ENCODE peak calls at places on chromosomes 2 and 18, in seven cellular contexts. One of them, this sample, is unnamed. For H3K4me1, the result is how much of the 10 kb centered on the place peaks cover.

GRCh38 chr18:3380384-3380961 is 69.5 kb upstream of the TGIF1 start:
- DNase-seq in esophagus squamous epithelium: no peak
- DNase-seq in left ventricle myocardium inferior: no peak
- DNase-seq in fibroblast of lung: peak
- DNase-seq in thoracic aorta: no peak
- DNase-seq in K562: no peak
- DNase-seq in transverse colon: no peak
- DNase-seq in this sample: no peak

GRCh38 chr2:88059979-88060906 is 4.7 kb upstream of the KRCC1 start:
- DNase-seq in esophagus squamous epithelium: no peak
- DNase-seq in left ventricle myocardium inferior: no peak
- DNase-seq in fibroblast of lung: peak
- DNase-seq in thoracic aorta: no peak
- DNase-seq in K562: peak
- DNase-seq in transverse colon: no peak
- DNase-seq in this sample: peak

GRCh38 chr2:100606740-100607343 is 44.0 kb downstream of the PDCL3 start:
- DNase-seq in esophagus squamous epithelium: no peak
- DNase-seq in left ventricle myocardium inferior: no peak
- DNase-seq in fibroblast of lung: peak
- DNase-seq in thoracic aorta: no peak
- DNase-seq in K562: peak
- DNase-seq in transverse colon: peak
- DNase-seq in this sample: no peak

GRCh38 chr2:222707689-222708273 is 36.3 kb downstream of the MOGAT1 start:
- DNase-seq in esophagus squamous epithelium: no peak
- DNase-seq in left ventricle myocardium inferior: no peak
- DNase-seq in fibroblast of lung: peak
- DNase-seq in thoracic aorta: no peak
- DNase-seq in K562: no peak
- DNase-seq in transverse colon: no peak
- DNase-seq in this sample: no peak

GRCh38 chr2:8514748-8515389 is 167.0 kb upstream of the ID2 start:
- DNase-seq in esophagus squamous epithelium: no peak
- DNase-seq in left ventricle myocardium inferior: no peak
- DNase-seq in fibroblast of lung: no peak
- DNase-seq in thoracic aorta: no peak
- DNase-seq in K562: no peak
- DNase-seq in transverse colon: no peak
- DNase-seq in this sample: no peak

GRCh38 chr2:205822578-205822977 is 140.3 kb downstream of the NRP2 start:
- DNase-seq in esophagus squamous epithelium: no peak
- DNase-seq in left ventricle myocardium inferior: no peak
- DNase-seq in fibroblast of lung: peak
- DNase-seq in thoracic aorta: no peak
- DNase-seq in K562: no peak
- DNase-seq in transverse colon: no peak
- DNase-seq in this sample: no peak

GRCh38 chr18:27062802-27063201 is 122.3 kb downstream of the CHST9 start:
- DNase-seq in esophagus squamous epithelium: no peak
- DNase-seq in left ventricle myocardium inferior: no peak
- DNase-seq in fibroblast of lung: no peak
- DNase-seq in thoracic aorta: no peak
- DNase-seq in K562: no peak
- DNase-seq in transverse colon: no peak
- DNase-seq in this sample: no peak

GRCh38 chr2:43057026-43057741 is 169.2 kb downstream of the ZFP36L2 start:
- DNase-seq in esophagus squamous epithelium: no peak
- DNase-seq in left ventricle myocardium inferior: peak
- DNase-seq in fibroblast of lung: no peak
- DNase-seq in thoracic aorta: no peak
- DNase-seq in K562: no peak
- DNase-seq in transverse colon: no peak
- DNase-seq in this sample: no peak

GRCh38 chr18:62281684-62282083 is 43.4 kb upstream of the TNFRSF11A start:
- DNase-seq in esophagus squamous epithelium: no peak
- DNase-seq in left ventricle myocardium inferior: no peak
- DNase-seq in fibroblast of lung: peak
- DNase-seq in thoracic aorta: no peak
- DNase-seq in K562: no peak
- DNase-seq in transverse colon: no peak
- DNase-seq in this sample: no peak

GRCh38 chr2:143988082-143988481 is 531.8 kb downstream of the ZEB2 start:
- DNase-seq in esophagus squamous epithelium: no peak
- DNase-seq in left ventricle myocardium inferior: no peak
- DNase-seq in fibroblast of lung: no peak
- DNase-seq in thoracic aorta: no peak
- DNase-seq in K562: no peak
- DNase-seq in transverse colon: no peak
- DNase-seq in this sample: no peak

GRCh38 chr2:42176992-42177738 is 8.0 kb downstream of the EML4 start:
- DNase-seq in esophagus squamous epithelium: no peak
- DNase-seq in left ventricle myocardium inferior: no peak
- DNase-seq in fibroblast of lung: no peak
- DNase-seq in thoracic aorta: no peak
- DNase-seq in K562: no peak
- DNase-seq in transverse colon: no peak
- DNase-seq in this sample: no peak

GRCh38 chr2:204108874-204109295 is 172.3 kb downstream of the ICOS start:
- DNase-seq in esophagus squamous epithelium: no peak
- DNase-seq in left ventricle myocardium inferior: no peak
- DNase-seq in fibroblast of lung: no peak
- DNase-seq in thoracic aorta: no peak
- DNase-seq in K562: no peak
- DNase-seq in transverse colon: no peak
- DNase-seq in this sample: no peak

GRCh38 chr2:236969767-236970655 is 115.7 kb upstream of the COPS8 start:
- DNase-seq in esophagus squamous epithelium: no peak
- DNase-seq in left ventricle myocardium inferior: no peak
- DNase-seq in fibroblast of lung: no peak
- DNase-seq in thoracic aorta: no peak
- DNase-seq in K562: no peak
- DNase-seq in transverse colon: peak
- DNase-seq in this sample: no peak

GRCh38 chr2:57908736-57909161 is 137.9 kb upstream of the VRK2 start:
- DNase-seq in esophagus squamous epithelium: no peak
- DNase-seq in left ventricle myocardium inferior: no peak
- DNase-seq in fibroblast of lung: no peak
- DNase-seq in thoracic aorta: no peak
- DNase-seq in K562: no peak
- DNase-seq in transverse colon: no peak
- DNase-seq in this sample: no peak

GRCh38 chr2:217045725-217046475 is 186.0 kb upstream of the TNP1 start:
- DNase-seq in esophagus squamous epithelium: no peak
- DNase-seq in left ventricle myocardium inferior: no peak
- DNase-seq in fibroblast of lung: peak
- DNase-seq in thoracic aorta: no peak
- DNase-seq in K562: no peak
- DNase-seq in transverse colon: no peak
- DNase-seq in this sample: no peak

GRCh38 chr2:212940816-212941215 is 210.6 kb downstream of the IKZF2 start:
- DNase-seq in esophagus squamous epithelium: no peak
- DNase-seq in left ventricle myocardium inferior: peak
- DNase-seq in fibroblast of lung: peak
- DNase-seq in thoracic aorta: no peak
- DNase-seq in K562: no peak
- DNase-seq in transverse colon: peak
- DNase-seq in this sample: no peak

GRCh38 chr2:16750175-16750924 is 84.7 kb upstream of the CYRIA start:
- DNase-seq in esophagus squamous epithelium: no peak
- DNase-seq in left ventricle myocardium inferior: no peak
- DNase-seq in fibroblast of lung: no peak
- DNase-seq in thoracic aorta: no peak
- DNase-seq in K562: peak
- DNase-seq in transverse colon: no peak
- DNase-seq in this sample: no peak

GRCh38 chr2:39488450-39488849 is 51.4 kb upstream of the MAP4K3 start:
- DNase-seq in esophagus squamous epithelium: no peak
- DNase-seq in left ventricle myocardium inferior: no peak
- DNase-seq in fibroblast of lung: peak
- DNase-seq in thoracic aorta: no peak
- DNase-seq in K562: no peak
- DNase-seq in transverse colon: no peak
- DNase-seq in this sample: no peak

GRCh38 chr2:215396595-215397313 is 39.1 kb downstream of the FN1 start:
- DNase-seq in esophagus squamous epithelium: no peak
- DNase-seq in left ventricle myocardium inferior: no peak
- DNase-seq in fibroblast of lung: peak
- DNase-seq in thoracic aorta: no peak
- DNase-seq in K562: no peak
- DNase-seq in transverse colon: no peak
- DNase-seq in this sample: no peak

GRCh38 chr2:234555616-234556249 is 58.9 kb upstream of the ARL4C start:
- DNase-seq in esophagus squamous epithelium: no peak
- DNase-seq in left ventricle myocardium inferior: no peak
- DNase-seq in fibroblast of lung: peak
- DNase-seq in thoracic aorta: no peak
- DNase-seq in K562: no peak
- DNase-seq in transverse colon: no peak
- DNase-seq in this sample: no peak

GRCh38 chr2:232142049-232142448 is 180.5 kb downstream of the DIS3L2 start:
- DNase-seq in esophagus squamous epithelium: no peak
- DNase-seq in left ventricle myocardium inferior: no peak
- DNase-seq in fibroblast of lung: peak
- DNase-seq in thoracic aorta: no peak
- DNase-seq in K562: peak
- DNase-seq in transverse colon: no peak
- DNase-seq in this sample: peak

GRCh38 chr2:205776139-205776538 is 93.8 kb downstream of the NRP2 start:
- DNase-seq in esophagus squamous epithelium: no peak
- DNase-seq in left ventricle myocardium inferior: peak
- DNase-seq in fibroblast of lung: no peak
- DNase-seq in thoracic aorta: no peak
- DNase-seq in K562: peak
- DNase-seq in transverse colon: peak
- DNase-seq in this sample: peak

DNA sequence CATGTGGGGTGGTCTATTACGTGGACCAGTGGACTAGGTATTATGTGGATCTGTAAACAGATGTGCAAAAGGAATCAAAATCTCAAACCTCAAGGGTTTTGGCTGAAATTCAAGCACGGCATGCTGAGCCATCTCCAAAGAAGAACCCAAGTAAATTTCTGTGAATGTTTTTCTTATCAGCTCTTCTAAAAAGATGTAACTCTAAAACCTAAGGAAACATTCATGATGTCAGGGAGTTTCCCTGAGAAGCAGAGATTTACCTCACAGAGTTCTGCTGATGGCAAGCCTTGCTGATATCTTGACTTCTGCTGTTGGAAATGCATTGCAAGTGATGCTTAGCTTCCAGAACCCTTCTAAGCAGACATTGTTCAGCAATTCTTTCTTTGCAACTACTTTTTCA is 21.6 kb downstream of the DSG4 start:
- DNase-seq in esophagus squamous epithelium: no peak
- DNase-seq in left ventricle myocardium inferior: no peak
- DNase-seq in fibroblast of lung: peak
- DNase-seq in thoracic aorta: no peak
- DNase-seq in K562: no peak
- DNase-seq in transverse colon: no peak
- DNase-seq in this sample: no peak
- H3K4me1 ChIP-seq in esophagus squamous epithelium: under half
- H3K4me1 ChIP-seq in left ventricle myocardium inferior: under half
- H3K4me1 ChIP-seq in fibroblast of lung: under half
- H3K4me1 ChIP-seq in thoracic aorta: under half
- H3K4me1 ChIP-seq in K562: under half
- H3K4me1 ChIP-seq in transverse colon: half or more
- H3K4me1 ChIP-seq in this sample: under half

GRCh38 chr2:64937341-64938230 is 51.6 kb upstream of the SLC1A4 start:
- DNase-seq in esophagus squamous epithelium: no peak
- DNase-seq in left ventricle myocardium inferior: peak
- DNase-seq in fibroblast of lung: no peak
- DNase-seq in thoracic aorta: no peak
- DNase-seq in K562: no peak
- DNase-seq in transverse colon: peak
- DNase-seq in this sample: no peak
- H3K4me3 ChIP-seq in esophagus squamous epithelium: no peak
- H3K4me3 ChIP-seq in left ventricle myocardium inferior: no peak
- H3K4me3 ChIP-seq in fibroblast of lung: no peak
- H3K4me3 ChIP-seq in thoracic aorta: peak
- H3K4me3 ChIP-seq in K562: no peak
- H3K4me3 ChIP-seq in transverse colon: no peak
- H3K4me3 ChIP-seq in this sample: no peak

GRCh38 chr18:7452331-7452730 is 114.8 kb upstream of the PTPRM start:
- DNase-seq in esophagus squamous epithelium: no peak
- DNase-seq in left ventricle myocardium inferior: no peak
- DNase-seq in fibroblast of lung: no peak
- DNase-seq in thoracic aorta: no peak
- DNase-seq in K562: peak
- DNase-seq in transverse colon: no peak
- DNase-seq in this sample: peak

DNA sequence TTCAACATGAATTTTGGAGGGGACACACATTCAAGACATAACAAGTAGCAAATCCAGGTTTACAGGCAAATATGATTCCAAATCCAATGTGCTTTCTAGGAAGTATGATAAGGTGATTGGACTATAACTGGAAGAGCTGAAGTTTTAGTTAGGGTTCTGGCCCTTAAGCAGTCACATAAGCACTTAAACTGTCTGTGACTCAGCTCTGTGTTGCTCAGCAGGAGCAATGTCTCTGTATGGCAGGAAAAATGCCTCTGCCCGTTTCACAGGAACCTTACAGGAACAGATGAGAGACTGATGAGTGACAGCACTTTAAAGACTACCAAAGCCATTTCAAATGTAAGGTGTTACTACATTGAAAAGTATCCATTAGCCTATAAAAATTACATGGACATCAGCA is 119.5 kb upstream of the PTPRM start:
- DNase-seq in esophagus squamous epithelium: no peak
- DNase-seq in left ventricle myocardium inferior: no peak
- DNase-seq in fibroblast of lung: no peak
- DNase-seq in thoracic aorta: no peak
- DNase-seq in K562: no peak
- DNase-seq in transverse colon: no peak
- DNase-seq in this sample: no peak
- TF ChIP-seq CTCF in esophagus squamous epithelium: no peak
- TF ChIP-seq CTCF in left ventricle myocardium inferior: no peak
- TF ChIP-seq CTCF in fibroblast of lung: no peak
- TF ChIP-seq CTCF in thoracic aorta: no peak
- TF ChIP-seq CTCF in K562: no peak
- TF ChIP-seq CTCF in transverse colon: no peak
- TF ChIP-seq CTCF in this sample: no peak

GRCh38 chr2:69382547-69382946 is 4.5 kb downstream of the GFPT1 start:
- DNase-seq in esophagus squamous epithelium: no peak
- DNase-seq in left ventricle myocardium inferior: no peak
- DNase-seq in fibroblast of lung: no peak
- DNase-seq in thoracic aorta: no peak
- DNase-seq in K562: peak
- DNase-seq in transverse colon: no peak
- DNase-seq in this sample: no peak

GRCh38 chr2:69383178-69383812 is 3.7 kb downstream of the GFPT1 start:
- DNase-seq in esophagus squamous epithelium: no peak
- DNase-seq in left ventricle myocardium inferior: no peak
- DNase-seq in fibroblast of lung: no peak
- DNase-seq in thoracic aorta: no peak
- DNase-seq in K562: no peak
- DNase-seq in transverse colon: no peak
- DNase-seq in this sample: no peak

GRCh38 chr2:69376385-69376784 is 10.6 kb downstream of the GFPT1 start:
- DNase-seq in esophagus squamous epithelium: no peak
- DNase-seq in left ventricle myocardium inferior: no peak
- DNase-seq in fibroblast of lung: no peak
- DNase-seq in thoracic aorta: no peak
- DNase-seq in K562: no peak
- DNase-seq in transverse colon: no peak
- DNase-seq in this sample: no peak

GRCh38 chr2:69381337-69381737 is 5.7 kb downstream of the GFPT1 start:
- DNase-seq in esophagus squamous epithelium: no peak
- DNase-seq in left ventricle myocardium inferior: no peak
- DNase-seq in fibroblast of lung: peak
- DNase-seq in thoracic aorta: no peak
- DNase-seq in K562: no peak
- DNase-seq in transverse colon: no peak
- DNase-seq in this sample: no peak

GRCh38 chr2:69380072-69380917 is 6.7 kb downstream of the GFPT1 start:
- DNase-seq in esophagus squamous epithelium: no peak
- DNase-seq in left ventricle myocardium inferior: no peak
- DNase-seq in fibroblast of lung: no peak
- DNase-seq in thoracic aorta: no peak
- DNase-seq in K562: no peak
- DNase-seq in transverse colon: no peak
- DNase-seq in this sample: no peak
- H3K4me1 ChIP-seq in esophagus squamous epithelium: under half
- H3K4me1 ChIP-seq in left ventricle myocardium inferior: under half
- H3K4me1 ChIP-seq in fibroblast of lung: under half
- H3K4me1 ChIP-seq in thoracic aorta: half or more
- H3K4me1 ChIP-seq in K562: under half
- H3K4me1 ChIP-seq in transverse colon: half or more
- H3K4me1 ChIP-seq in this sample: under half

This sample was measured in Caco-2.